ENCODE peak calls at places on chromosomes 6 and 20, in six cellular contexts. K, V, L, C, Y and I are unnamed samples.
A peak's percentile ranks its signal among the peaks of the same experiment; 100 is the strongest.

GRCh38 chr20:62155428-62156253 is 12.1 kb downstream of the SS18L1 start:
- DNase-seq in K (no peak), V (no peak), L (no peak), C (no peak), Y (no peak), I (peak; percentile 43)

GRCh38 chr20:64011366-64011779 is 24.6 kb upstream of the C20orf204 start:
- DNase-seq in K (no peak), V (no peak), L (no peak), C (no peak), Y (no peak), I (no peak)

GRCh38 chr20:39633689-39634088 is 671.5 kb downstream of the DHX35 start:
- DNase-seq in K (no peak), V (no peak), L (no peak), C (no peak), Y (no peak), I (no peak)

GRCh38 chr20:4875578-4876067 is 125.7 kb downstream of the SLC23A2 start:
- DNase-seq in K (no peak), V (no peak), L (no peak), C (no peak), Y (no peak), I (peak; percentile 72)

GRCh38 chr6:43009124-43009523 is 4.6 kb downstream of the MEA1 start:
- DNase-seq in K (peak; percentile 13), V (peak; percentile 56), L (no peak), C (peak; percentile 2), Y (peak; percentile 6), I (peak; percentile 61)

GRCh38 chr6:8180327-8181161 is 78.2 kb upstream of the EEF1E1 start:
- DNase-seq in K (no peak), V (peak; percentile 80), L (peak; percentile 55), C (no peak), Y (no peak), I (peak; percentile 77)

GRCh38 chr6:170516783-170517616 is 36.1 kb downstream of the PSMB1 start:
- DNase-seq in K (peak; percentile 33), V (peak; percentile 55), L (peak; percentile 49), C (peak; percentile 25), Y (no peak), I (peak; percentile 80)

GRCh38 chr6:75986935-75987334 is 85.5 kb downstream of the IMPG1 start:
- DNase-seq in K (no peak), V (no peak), L (no peak), C (no peak), Y (no peak), I (no peak)

GRCh38 chr6:33623895-33624381 is 2.8 kb downstream of the ITPR3 start:
- DNase-seq in K (no peak), V (no peak), L (no peak), C (no peak), Y (no peak), I (no peak)

GRCh38 chr6:24154121-24154520 is 28.1 kb downstream of the NRSN1 start:
- DNase-seq in K (no peak), V (no peak), L (no peak), C (no peak), Y (no peak), I (no peak)

GRCh38 chr6:128731249-128732165 is 151.4 kb upstream of the LAMA2 start:
- DNase-seq in K (peak; percentile 16), V (peak; percentile 38), L (peak; percentile 15), C (peak; percentile 2), Y (no peak), I (peak; percentile 63)